ENCODE peak calls at places on chromosomes 4 and X, in eight cellular contexts. Q, W, Y, G, X, T, N and J are unnamed samples.

GRCh38 chr4:8507251-8507570 is 66.6 kb downstream of the TRMT44 start:
- DNase-seq in Q (no peak), W (no peak), Y (no peak), G (no peak), X (no peak), T (peak), N (no peak), J (no peak)

GRCh38 chrX:13688772-13689518 is at the start of gene RAB9A:
- DNase-seq in Q (peak), W (peak), Y (peak), G (peak), X (peak), T (peak), N (peak), J (no peak)

GRCh38 chr4:10066704-10067651 is 45.7 kb upstream of the SLC2A9 start:
- DNase-seq in Q (no peak), W (no peak), Y (no peak), G (no peak), X (no peak), T (no peak), N (peak), J (no peak)

GRCh38 chrX:48761674-48762471 is at the start of gene GLOD5:
- DNase-seq in Q (peak), W (peak), Y (no peak), G (peak), X (no peak), T (no peak), N (peak), J (peak)

GRCh38 chr4:95833652-95834276 is 6.1 kb upstream of the PDHA2 start:
- DNase-seq in Q (no peak), W (no peak), Y (no peak), G (no peak), X (no peak), T (no peak), N (no peak), J (no peak)

GRCh38 chrX:776529-777230 is 146.1 kb downstream of the SHOX start:
- DNase-seq in Q (no peak), W (no peak), Y (no peak), G (peak), X (no peak), T (no peak), N (no peak), J (no peak)

GRCh38 chr4:122764071-122764807 is 31.7 kb downstream of the BBS12 start:
- DNase-seq in Q (no peak), W (no peak), Y (no peak), G (no peak), X (peak), T (peak), N (no peak), J (no peak)

GRCh38 chr4:157664726-157665125 is 444.2 kb downstream of the GRIA2 start:
- DNase-seq in Q (no peak), W (no peak), Y (no peak), G (peak), X (peak), T (peak), N (no peak), J (no peak)

GRCh38 chr4:80831383-80832361 is 198.8 kb upstream of the BMP3 start:
- DNase-seq in Q (no peak), W (no peak), Y (no peak), G (no peak), X (peak), T (peak), N (no peak), J (peak)

GRCh38 chr4:53010320-53010719 is 148.2 kb downstream of the RASL11B start:
- DNase-seq in Q (no peak), W (no peak), Y (no peak), G (no peak), X (peak), T (peak), N (no peak), J (no peak)

GRCh38 chr4:148315049-148315448 is 127.2 kb downstream of the NR3C2 start:
- DNase-seq in Q (no peak), W (no peak), Y (no peak), G (no peak), X (no peak), T (no peak), N (no peak), J (no peak)

GRCh38 chr4:87029356-87029755 is 94.5 kb downstream of the AFF1 start:
- DNase-seq in Q (no peak), W (no peak), Y (no peak), G (no peak), X (no peak), T (no peak), N (no peak), J (no peak)

GRCh38 chr4:102715057-102715456 is 45.7 kb downstream of the MANBA start:
- DNase-seq in Q (no peak), W (no peak), Y (no peak), G (no peak), X (no peak), T (peak), N (no peak), J (no peak)

GRCh38 chr4:36312511-36312910 is 31.1 kb downstream of the DTHD1 start:
- DNase-seq in Q (no peak), W (no peak), Y (no peak), G (no peak), X (no peak), T (no peak), N (no peak), J (no peak)

GRCh38 chr4:96326846-96327245 is 487.0 kb downstream of the PDHA2 start:
- DNase-seq in Q (no peak), W (no peak), Y (no peak), G (no peak), X (no peak), T (no peak), N (no peak), J (no peak)

GRCh38 chr4:8840816-8841455 is 30.7 kb downstream of the HMX1 start:
- DNase-seq in Q (no peak), W (peak), Y (no peak), G (no peak), X (no peak), T (no peak), N (peak), J (no peak)

GRCh38 chr4:128163177-128164117 is 102.3 kb downstream of the LARP1B start:
- DNase-seq in Q (no peak), W (no peak), Y (no peak), G (peak), X (peak), T (peak), N (no peak), J (peak)

GRCh38 chr4:159021597-159022385 is 81.1 kb upstream of the RAPGEF2 start:
- DNase-seq in Q (no peak), W (no peak), Y (no peak), G (no peak), X (no peak), T (no peak), N (peak), J (no peak)

GRCh38 chr4:104750008-104750407 is 255.3 kb upstream of the CXXC4 start:
- DNase-seq in Q (no peak), W (no peak), Y (no peak), G (no peak), X (no peak), T (no peak), N (no peak), J (no peak)

GRCh38 chr4:109319156-109319555 is 16.7 kb upstream of the COL25A1 start:
- DNase-seq in Q (no peak), W (no peak), Y (no peak), G (no peak), X (no peak), T (no peak), N (no peak), J (no peak)

GRCh38 chr4:156538210-156538609 is 433.4 kb downstream of the PDGFC start:
- DNase-seq in Q (no peak), W (no peak), Y (no peak), G (no peak), X (no peak), T (no peak), N (no peak), J (no peak)

GRCh38 chr4:22556411-22556969 is 40.6 kb upstream of the ADGRA3 start:
- DNase-seq in Q (peak), W (no peak), Y (no peak), G (no peak), X (no peak), T (no peak), N (no peak), J (no peak)

GRCh38 chr4:74800310-74800709 is 6.0 kb upstream of the BTC start:
- DNase-seq in Q (no peak), W (no peak), Y (no peak), G (no peak), X (no peak), T (no peak), N (no peak), J (no peak)

GRCh38 chrX:150694738-150695410 is 1.7 kb downstream of the MTMR1 start:
- DNase-seq in Q (no peak), W (no peak), Y (no peak), G (no peak), X (no peak), T (no peak), N (no peak), J (no peak)

GRCh38 chr4:7067147-7067522 is 729 bp downstream of the GRPEL1 start:
- DNase-seq in Q (peak), W (peak), Y (no peak), G (no peak), X (no peak), T (peak), N (no peak), J (no peak)

GRCh38 chrX:368811-369562 is 17.7 kb downstream of the PPP2R3B start:
- DNase-seq in Q (no peak), W (no peak), Y (no peak), G (no peak), X (no peak), T (peak), N (no peak), J (no peak)

GRCh38 chr4:67700119-67700873 is 659 bp downstream of the UBA6 start:
- DNase-seq in Q (no peak), W (no peak), Y (no peak), G (no peak), X (peak), T (peak), N (no peak), J (no peak)

GRCh38 chr4:138561276-138561880 is 319.2 kb upstream of the SLC7A11 start:
- DNase-seq in Q (no peak), W (peak), Y (no peak), G (no peak), X (no peak), T (no peak), N (no peak), J (no peak)

GRCh38 chr4:118680808-118681207 is 4.4 kb upstream of the METTL14 start:
- DNase-seq in Q (no peak), W (no peak), Y (no peak), G (no peak), X (no peak), T (peak), N (peak), J (no peak)

GRCh38 chrX:40100537-40101429 is 3.0 kb upstream of the BCOR start:
- DNase-seq in Q (no peak), W (peak), Y (no peak), G (no peak), X (no peak), T (no peak), N (peak), J (no peak)

GRCh38 chrX:1074172-1074571 is 138.3 kb downstream of the CRLF2 start:
- DNase-seq in Q (no peak), W (no peak), Y (no peak), G (no peak), X (no peak), T (no peak), N (no peak), J (no peak)

GRCh38 chr4:165472943-165473676 is 94.3 kb downstream of the CPE start:
- DNase-seq in Q (no peak), W (no peak), Y (no peak), G (no peak), X (no peak), T (no peak), N (no peak), J (no peak)

GRCh38 chr4:121973791-121974190 is 21.9 kb upstream of the TRPC3 start:
- DNase-seq in Q (no peak), W (no peak), Y (no peak), G (no peak), X (peak), T (no peak), N (no peak), J (no peak)

DNA sequence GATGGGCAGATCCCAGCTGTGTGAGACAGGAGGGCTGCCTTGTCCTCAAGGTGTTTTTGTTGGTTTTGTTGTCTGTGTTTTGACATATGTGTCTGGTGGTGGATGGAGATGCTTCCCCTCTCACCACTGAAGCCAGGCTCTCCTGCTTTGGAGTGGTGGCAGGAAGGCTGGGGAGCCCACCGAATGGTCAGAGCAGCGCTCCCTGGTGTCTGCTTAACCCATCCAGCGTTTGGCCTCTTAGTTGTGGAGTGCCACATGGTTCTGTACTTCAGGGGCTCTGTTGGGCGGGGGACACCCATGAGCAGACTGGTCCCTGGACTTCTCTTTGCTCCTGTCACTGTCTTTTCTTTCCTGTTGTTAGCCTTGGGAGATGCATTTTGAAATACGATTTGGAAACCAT is 51.9 kb downstream of the DLG3 start:
- DNase-seq in Q (no peak), W (no peak), Y (no peak), G (no peak), X (no peak), T (no peak), N (no peak), J (no peak)
- H3K27ac ChIP-seq in Q (no peak), W (no peak), Y (no peak), G (no peak), X (no peak), T (no peak), N (no peak), J (no peak)

DNA sequence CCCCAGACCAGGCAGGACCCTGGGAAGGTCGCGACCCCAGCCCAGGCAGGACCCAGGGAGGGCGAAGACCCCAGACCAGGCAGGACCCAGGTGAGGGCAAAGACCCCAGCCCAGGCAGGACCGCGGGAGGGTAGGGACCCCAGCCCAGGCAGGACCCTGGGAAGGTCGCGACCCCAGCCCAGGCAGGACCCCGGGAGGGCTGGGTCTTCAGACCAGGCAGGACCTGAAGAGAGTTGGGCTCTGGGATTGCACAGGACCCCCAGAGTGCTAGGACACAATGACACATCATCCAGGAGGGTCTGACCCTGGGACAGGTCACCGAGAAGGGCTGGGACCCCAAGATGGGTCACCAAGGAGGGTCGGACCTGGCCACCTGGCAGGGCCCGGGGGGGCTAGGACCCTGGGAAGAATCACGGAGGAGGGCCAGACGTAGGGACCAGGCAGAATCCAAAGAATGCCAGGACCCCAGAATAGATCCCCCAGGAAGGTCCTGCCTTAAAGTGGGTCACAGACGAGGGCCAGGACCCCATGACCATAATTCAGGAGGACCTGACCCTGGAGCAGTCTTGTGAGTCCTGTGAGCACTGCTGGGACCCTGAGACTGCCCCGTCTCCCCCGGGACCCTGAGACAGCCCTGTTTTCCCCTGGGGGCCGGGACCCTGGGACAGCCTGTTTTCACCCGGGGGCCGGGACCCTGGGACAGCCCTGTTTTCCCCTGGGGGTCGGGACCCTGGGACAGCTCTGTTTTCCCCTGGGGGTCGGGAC is 1.4 kb downstream of the PCGF3 start:
- DNase-seq in Q (no peak), W (peak), Y (no peak), G (no peak), X (no peak), T (peak), N (no peak), J (no peak)
- H3K27ac ChIP-seq in Q (no peak), W (no peak), Y (no peak), G (peak), X (peak), T (no peak), N (no peak), J (no peak)

GRCh38 chr4:15303052-15303641 is 124.7 kb upstream of the C1QTNF7 start:
- DNase-seq in Q (no peak), W (no peak), Y (no peak), G (no peak), X (peak), T (peak), N (no peak), J (peak)
- H3K27ac ChIP-seq in Q (no peak), W (no peak), Y (no peak), G (no peak), X (peak), T (peak), N (no peak), J (peak)

GRCh38 chr4:37909690-37910486 is 19.0 kb downstream of the TBC1D1 start:
- DNase-seq in Q (no peak), W (no peak), Y (no peak), G (no peak), X (no peak), T (no peak), N (no peak), J (no peak)
- H3K27ac ChIP-seq in Q (no peak), W (no peak), Y (no peak), G (no peak), X (no peak), T (no peak), N (no peak), J (no peak)

GRCh38 chr4:139887378-139887801 is 221.8 kb downstream of the MGST2 start:
- DNase-seq in Q (no peak), W (no peak), Y (no peak), G (no peak), X (peak), T (peak), N (no peak), J (no peak)

GRCh38 chr4:139884438-139884837 is 218.8 kb downstream of the MGST2 start:
- DNase-seq in Q (no peak), W (no peak), Y (no peak), G (no peak), X (no peak), T (no peak), N (no peak), J (no peak)

GRCh38 chr4:139887962-139888735 is 222.5 kb downstream of the MGST2 start:
- DNase-seq in Q (no peak), W (no peak), Y (no peak), G (no peak), X (no peak), T (no peak), N (no peak), J (peak)

GRCh38 chr4:139889194-139889762 is 223.7 kb downstream of the MGST2 start:
- DNase-seq in Q (no peak), W (no peak), Y (no peak), G (no peak), X (no peak), T (no peak), N (no peak), J (peak)

GRCh38 chr4:139886798-139887197 is 221.2 kb downstream of the MGST2 start:
- DNase-seq in Q (no peak), W (no peak), Y (no peak), G (no peak), X (no peak), T (no peak), N (no peak), J (no peak)
- H3K27ac ChIP-seq in Q (no peak), W (no peak), Y (no peak), G (no peak), X (peak), T (no peak), N (no peak), J (peak)

DNA sequence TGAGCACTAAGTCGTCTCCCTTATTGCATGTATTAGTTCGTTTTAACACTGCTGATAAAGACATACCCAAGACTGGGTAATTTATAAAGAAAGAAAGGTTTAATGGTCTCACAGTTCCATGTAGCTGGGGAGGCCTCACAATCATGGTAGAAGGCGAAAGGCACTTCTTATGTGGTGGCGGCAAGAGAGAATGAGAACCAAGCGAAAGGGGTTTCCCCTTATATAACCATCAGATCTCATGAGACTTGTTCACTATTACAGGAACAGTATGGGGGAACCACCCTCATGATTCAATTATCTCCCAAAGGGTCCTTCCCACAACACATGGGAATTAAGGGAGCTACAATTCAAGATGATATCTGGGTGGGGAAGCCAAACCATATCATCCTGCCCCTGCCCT is 85.1 kb downstream of the LINC00632 start:
- DNase-seq in Q (no peak), W (no peak), Y (no peak), G (no peak), X (no peak), T (no peak), N (no peak), J (no peak)
- H3K27ac ChIP-seq in Q (no peak), W (no peak), Y (no peak), G (no peak), X (no peak), T (no peak), N (no peak), J (no peak)

GRCh38 chr4:2799971-2800690 is 7.2 kb downstream of the SH3BP2 start:
- DNase-seq in Q (peak), W (peak), Y (no peak), G (no peak), X (no peak), T (peak), N (no peak), J (no peak)
- H3K27ac ChIP-seq in Q (peak), W (peak), Y (peak), G (no peak), X (no peak), T (peak), N (no peak), J (peak)

DNA sequence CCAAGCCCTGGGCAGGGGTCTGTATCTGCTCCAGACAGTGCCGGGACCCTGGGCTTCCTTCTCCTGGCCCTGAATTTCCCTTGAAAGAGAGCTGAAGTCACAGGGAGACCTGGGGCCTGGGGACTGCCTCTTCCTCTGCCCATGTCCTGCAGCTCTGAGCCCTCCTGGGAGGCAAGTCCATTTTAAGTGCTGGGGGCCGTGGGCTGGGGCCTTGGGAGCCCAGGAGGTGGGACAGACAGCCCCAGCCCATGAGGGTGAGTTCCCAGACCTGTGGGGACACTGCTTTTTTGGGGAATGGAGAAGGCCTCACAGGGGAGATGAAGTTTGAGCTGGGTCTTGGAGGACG is 4.8 kb upstream of the CXCR3 start:
- DNase-seq in Q (no peak), W (no peak), Y (no peak), G (no peak), X (no peak), T (no peak), N (no peak), J (no peak)
- H3K27ac ChIP-seq in Q (peak), W (peak), Y (no peak), G (peak), X (peak), T (peak), N (no peak), J (no peak)

DNA sequence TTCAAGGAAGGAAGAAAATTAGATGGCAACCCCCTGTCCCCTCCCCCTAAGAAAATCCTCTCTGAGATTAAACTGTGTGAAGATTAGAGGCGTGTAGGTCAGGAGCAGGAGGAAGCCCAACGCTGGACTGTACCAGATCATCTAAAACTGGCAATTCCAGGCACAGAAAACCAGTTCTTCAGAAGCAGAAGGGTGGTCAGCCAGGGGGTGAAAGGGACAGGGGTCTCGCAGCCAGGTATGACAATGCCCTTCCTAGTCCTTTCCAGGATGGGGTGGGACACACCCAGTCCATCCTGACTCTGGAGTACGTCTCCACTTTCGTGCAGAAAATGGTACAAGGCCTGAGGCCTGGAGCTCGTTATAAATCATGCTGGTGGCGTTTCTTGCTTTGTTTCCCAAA is 3.3 kb upstream of the RHOH start:
- DNase-seq in Q (no peak), W (no peak), Y (no peak), G (no peak), X (no peak), T (no peak), N (no peak), J (no peak)
- H3K27ac ChIP-seq in Q (peak), W (no peak), Y (no peak), G (no peak), X (no peak), T (no peak), N (no peak), J (no peak)